ENCODE peak calls at places on chromosomes 13 and 19, in ten cellular contexts. O, G, J, U, C, P, Z, K, F and Q are unnamed samples.

GRCh38 chr19:1825909-1826556 is 14.0 kb upstream of the ATP8B3 start:
- DNase-seq in K (peak), F (peak), U (peak), Z (peak), O (no peak), P (peak), J (peak), G (peak), C (peak), Q (peak)

GRCh38 chr19:8023371-8023770 is 17.9 kb upstream of the ELAVL1 start:
- DNase-seq in O (no peak), P (no peak), F (no peak), C (no peak), U (no peak), Z (no peak), G (no peak), J (no peak), K (no peak), Q (no peak)

GRCh38 chr13:20525601-20526544 is at the start of gene CRYL1:
- DNase-seq in P (peak), F (peak), U (peak), J (peak), G (peak), K (peak), Z (peak), C (peak), O (peak), Q (peak)

GRCh38 chr19:6126335-6126974 is 9.0 kb upstream of the ACSBG2 start:
- DNase-seq in G (peak), C (no peak), U (no peak), F (no peak), J (peak), K (no peak), P (no peak), O (peak), Z (no peak), Q (no peak)

GRCh38 chr13:24834902-24835510 is 71.0 kb downstream of the RNF17 start:
- DNase-seq in C (no peak), F (no peak), G (no peak), O (no peak), U (no peak), K (peak), Z (no peak), P (no peak), J (no peak), Q (no peak)

GRCh38 chr13:46562152-46562551 is 9.2 kb downstream of the LRCH1 start:
- DNase-seq in J (no peak), F (no peak), O (no peak), G (no peak), P (no peak), K (no peak), U (no peak), C (no peak), Z (no peak), Q (no peak)

GRCh38 chr19:46885411-46885810 is 24.6 kb downstream of the ARHGAP35 start:
- DNase-seq in G (no peak), J (no peak), Z (no peak), F (no peak), U (no peak), C (no peak), K (no peak), O (no peak), P (no peak), Q (no peak)

GRCh38 chr19:30254789-30255188 is 117.4 kb upstream of the ZNF536 start:
- DNase-seq in F (no peak), U (no peak), O (no peak), G (no peak), C (no peak), P (no peak), Z (no peak), K (no peak), J (no peak), Q (no peak)

GRCh38 chr13:35909837-35910236 is 221.3 kb downstream of the DCLK1 start:
- DNase-seq in P (no peak), O (no peak), Z (no peak), G (no peak), F (no peak), C (no peak), J (no peak), K (no peak), U (no peak), Q (no peak)

GRCh38 chr19:45568732-45569131 is 15.9 kb downstream of the OPA3 start:
- DNase-seq in G (no peak), F (no peak), C (peak), U (no peak), O (no peak), K (no peak), Z (no peak), J (peak), P (no peak), Q (no peak)

GRCh38 chr19:17778621-17779280 is 16.2 kb upstream of the B3GNT3 start:
- DNase-seq in C (no peak), J (no peak), Z (peak), P (peak), G (no peak), K (no peak), F (no peak), O (no peak), U (no peak), Q (no peak)

GRCh38 chr13:109720758-109721184 is 65.6 kb downstream of the IRS2 start:
- DNase-seq in G (no peak), J (no peak), F (no peak), U (no peak), O (no peak), P (no peak), K (no peak), C (no peak), Z (no peak), Q (no peak)

GRCh38 chr19:18274303-18274775 is at the start of gene IQCN:
- DNase-seq in G (peak), U (no peak), C (no peak), K (no peak), J (peak), P (no peak), Z (no peak), F (no peak), O (no peak), Q (no peak)

GRCh38 chr13:32147976-32148375 is 116.4 kb downstream of the FRY start:
- DNase-seq in O (no peak), C (no peak), Z (no peak), G (no peak), U (no peak), F (no peak), K (no peak), J (no peak), P (no peak), Q (no peak)

GRCh38 chr19:4304509-4305252 is at the start of gene FSD1:
- DNase-seq in O (no peak), P (no peak), U (no peak), J (peak), F (peak), C (no peak), G (peak), K (no peak), Z (no peak), Q (no peak)

GRCh38 chr13:39159393-39159792 is 121.1 kb downstream of the NHLRC3 start:
- DNase-seq in C (no peak), Z (no peak), O (no peak), K (peak), P (no peak), J (no peak), F (no peak), U (no peak), G (peak), Q (no peak)

GRCh38 chr19:2271516-2272103 is 10.4 kb downstream of the PEAK3 start:
- DNase-seq in G (no peak), C (peak), Z (no peak), F (no peak), J (peak), O (no peak), K (no peak), P (no peak), U (no peak), Q (peak)

GRCh38 chr13:24150613-24151012 is 9.9 kb upstream of the SPATA13 start:
- DNase-seq in F (no peak), U (no peak), C (no peak), K (no peak), O (no peak), Z (no peak), G (no peak), J (no peak), P (no peak), Q (no peak)

GRCh38 chr13:106100261-106100919 is 435.1 kb downstream of the EFNB2 start:
- DNase-seq in J (no peak), P (no peak), F (no peak), O (no peak), Z (no peak), G (no peak), K (no peak), C (no peak), U (no peak), Q (no peak)

GRCh38 chr13:108700421-108701170 is 71.2 kb downstream of the MYO16 start:
- DNase-seq in U (no peak), O (no peak), F (no peak), K (no peak), C (no peak), Z (no peak), P (no peak), J (peak), G (no peak), Q (no peak)

GRCh38 chr13:20024706-20025105 is 66.2 kb downstream of the ZMYM2 start:
- DNase-seq in F (no peak), Z (no peak), K (no peak), O (no peak), P (no peak), G (no peak), C (no peak), J (no peak), U (no peak), Q (no peak)

GRCh38 chr13:50599046-50599445 is 244.4 kb downstream of the DLEU7 start:
- DNase-seq in P (no peak), C (no peak), U (no peak), J (no peak), O (no peak), K (peak), Z (no peak), F (no peak), G (no peak), Q (no peak)

GRCh38 chr19:14366529-14366928 is 14.7 kb upstream of the ADGRE5 start:
- DNase-seq in F (peak), G (peak), K (peak), J (peak), C (peak), U (no peak), Z (peak), P (peak), O (no peak), Q (peak)

GRCh38 chr13:76638882-76639281 is 247.3 kb downstream of the KCTD12 start:
- DNase-seq in K (no peak), C (no peak), J (peak), P (no peak), U (no peak), G (no peak), O (no peak), Z (no peak), F (no peak), Q (no peak)

GRCh38 chr13:65378943-65379519 is 1851.1 kb downstream of the PCDH9 start:
- DNase-seq in F (no peak), P (no peak), C (no peak), K (no peak), Z (no peak), J (peak), G (no peak), U (no peak), O (no peak), Q (no peak)

GRCh38 chr19:39038098-39038497 is 5.7 kb upstream of the FBXO27 start:
- DNase-seq in O (no peak), K (no peak), U (peak), F (no peak), G (no peak), Z (peak), P (no peak), J (peak), C (no peak), Q (no peak)

GRCh38 chr13:79859756-79860155 is 378.8 kb downstream of the NDFIP2 start:
- DNase-seq in P (no peak), U (no peak), F (no peak), Z (no peak), G (no peak), J (no peak), C (no peak), O (no peak), K (no peak), Q (no peak)

GRCh38 chr13:96958286-96958891 is 35.9 kb downstream of the OXGR1 start:
- DNase-seq in P (no peak), Z (no peak), G (no peak), F (no peak), O (no peak), U (peak), J (peak), C (no peak), K (peak), Q (no peak)

GRCh38 chr19:639251-640155 is at the start of gene FGF22:
- DNase-seq in K (peak), P (peak), O (no peak), J (peak), Z (peak), U (peak), G (peak), C (peak), F (peak), Q (peak)

GRCh38 chr19:31356587-31357314 is 7.5 kb upstream of the TSHZ3 start:
- DNase-seq in O (no peak), F (peak), C (peak), U (no peak), K (no peak), J (no peak), Z (peak), P (peak), G (peak), Q (peak)

GRCh38 chr19:31518626-31519025 is 169.4 kb upstream of the TSHZ3 start:
- DNase-seq in J (no peak), U (no peak), F (no peak), P (no peak), Z (no peak), K (no peak), O (no peak), C (no peak), G (no peak), Q (no peak)

GRCh38 chr13:88925954-88926353 is 1254.8 kb downstream of the SLITRK5 start:
- DNase-seq in P (no peak), O (no peak), C (peak), Z (no peak), G (no peak), K (no peak), U (no peak), F (no peak), J (no peak), Q (no peak)

GRCh38 chr13:89763011-89763410 is 1584.5 kb upstream of the MIR17HG start:
- DNase-seq in U (no peak), F (no peak), J (peak), K (no peak), C (no peak), O (no peak), P (no peak), G (no peak), Z (no peak), Q (no peak)

GRCh38 chr19:15264061-15264932 is 32.0 kb upstream of the EPHX3 start:
- DNase-seq in K (peak), G (peak), F (peak), P (peak), J (peak), C (peak), U (peak), O (no peak), Z (peak), Q (peak)

GRCh38 chr19:3036119-3036794 is 7.2 kb upstream of the TLE2 start:
- DNase-seq in J (peak), C (peak), Z (peak), O (peak), K (peak), U (peak), P (peak), G (peak), F (peak), Q (peak)

GRCh38 chr13:79155883-79156282 is 250.2 kb downstream of the RBM26 start:
- DNase-seq in O (no peak), F (no peak), J (no peak), U (no peak), K (no peak), Z (no peak), P (no peak), G (no peak), C (no peak), Q (no peak)

GRCh38 chr19:3186377-3186688 is 603 bp downstream of the NCLN start:
- DNase-seq in U (no peak), P (no peak), G (peak), J (peak), K (no peak), O (no peak), C (no peak), Z (peak), F (no peak), Q (peak)

GRCh38 chr19:46821512-46822359 is 28.9 kb downstream of the AP2S1 start:
- DNase-seq in P (peak), K (no peak), O (peak), G (peak), J (no peak), Z (no peak), C (peak), F (peak), U (no peak), Q (no peak)